ENCODE peak calls at places on chromosomes 16 and 17, in seven cellular contexts. S is K562, F is suprapubic skin, K is SK-N-SH, Z is transverse colon, J is stomach, N is ovary. P is an unnamed sample.

GRCh38 chr16:83952940-83953795 is at the start of gene OSGIN1:
- DNase-seq in N (peak), J (peak), F (peak), K (peak), S (peak), Z (peak), P (peak)

GRCh38 chr17:16459850-16460550 is 32.0 kb downstream of the LRRC75A start:
- DNase-seq in F (no peak), K (no peak), Z (no peak), S (no peak), N (no peak), J (no peak), P (no peak)

GRCh38 chr16:88334517-88335149 is 48.1 kb upstream of the ZNF469 start:
- DNase-seq in J (no peak), Z (no peak), K (no peak), N (no peak), F (no peak), S (no peak), P (no peak)

GRCh38 chr16:54816471-54816870 is 114.2 kb upstream of the IRX5 start:
- DNase-seq in F (no peak), J (no peak), Z (no peak), K (no peak), S (no peak), N (no peak), P (no peak)

GRCh38 chr17:72185571-72185970 is 64.8 kb downstream of the SOX9 start:
- DNase-seq in K (no peak), N (no peak), Z (no peak), S (no peak), F (no peak), J (no peak), P (no peak)

GRCh38 chr17:8746501-8747236 is 2.0 kb upstream of the CCDC42 start:
- DNase-seq in S (no peak), J (no peak), K (peak), Z (no peak), F (no peak), N (no peak), P (no peak)

GRCh38 chr17:81939218-81939617 is 2.1 kb upstream of the PYCR1 start:
- DNase-seq in S (no peak), K (no peak), J (no peak), Z (no peak), F (no peak), N (no peak), P (no peak)

GRCh38 chr17:31550389-31551056 is 159.0 kb downstream of the RAB11FIP4 start:
- DNase-seq in S (no peak), N (no peak), K (no peak), F (no peak), Z (no peak), J (no peak), P (no peak)

GRCh38 chr17:38709864-38710602 is 5.0 kb downstream of the MLLT6 start:
- DNase-seq in N (no peak), K (no peak), S (no peak), Z (no peak), F (no peak), J (no peak), P (no peak)

GRCh38 chr17:52536466-52536865 is 378.0 kb upstream of the CA10 start:
- DNase-seq in Z (no peak), N (no peak), J (no peak), K (no peak), S (no peak), F (no peak), P (peak)

GRCh38 chr16:9225527-9226316 is 134.3 kb downstream of the HAPSTR1 start:
- DNase-seq in N (no peak), S (peak), J (no peak), F (no peak), K (peak), Z (no peak), P (peak)

GRCh38 chr16:46908540-46909372 is 24.6 kb downstream of the GPT2 start:
- DNase-seq in K (peak), Z (peak), F (no peak), S (peak), N (peak), J (peak), P (no peak)

GRCh38 chr17:2542456-2542855 is 30.8 kb upstream of the METTL16 start:
- DNase-seq in J (no peak), K (no peak), Z (no peak), N (no peak), S (no peak), F (no peak), P (no peak)

GRCh38 chr17:80832266-80832676 is 159.4 kb upstream of the CHMP6 start:
- DNase-seq in J (no peak), F (no peak), S (peak), N (peak), K (peak), Z (peak), P (peak)

GRCh38 chr16:51665599-51665998 is 514.5 kb upstream of the SALL1 start:
- DNase-seq in F (no peak), S (no peak), K (no peak), J (no peak), N (no peak), Z (no peak), P (no peak)

GRCh38 chr16:47965439-47965838 is 190.4 kb downstream of the ABCC12 start:
- DNase-seq in J (no peak), N (no peak), K (no peak), Z (no peak), F (no peak), S (no peak), P (no peak)

GRCh38 chr17:62965149-62965648 is 836 bp upstream of the TANC2 start:
- DNase-seq in J (no peak), S (no peak), N (no peak), K (no peak), F (no peak), Z (no peak), P (no peak)

GRCh38 chr16:56793504-56793903 is 63.6 kb downstream of the NUP93 start:
- DNase-seq in F (no peak), S (no peak), J (no peak), Z (no peak), N (no peak), K (no peak), P (no peak)

GRCh38 chr16:79698341-79698753 is 97.8 kb upstream of the MAF start:
- DNase-seq in Z (no peak), N (peak), S (no peak), J (no peak), K (no peak), F (no peak), P (peak)

GRCh38 chr16:86573215-86573614 is 5.1 kb upstream of the FOXL1 start:
- DNase-seq in Z (no peak), J (no peak), S (no peak), F (peak), N (no peak), K (no peak), P (no peak)

GRCh38 chr17:7893226-7893880 is 4.8 kb downstream of the CHD3 start:
- DNase-seq in N (no peak), J (no peak), Z (no peak), S (no peak), K (no peak), F (no peak), P (no peak)

GRCh38 chr17:67082110-67082509 is 37.8 kb downstream of the CACNG1 start:
- DNase-seq in J (no peak), K (no peak), Z (no peak), S (no peak), N (no peak), F (no peak), P (no peak)

GRCh38 chr16:3857189-3858013 is 23.1 kb downstream of the CREBBP start:
- DNase-seq in Z (peak), S (no peak), N (no peak), J (no peak), K (no peak), F (no peak), P (peak)

GRCh38 chr16:89828199-89828869 is at the start of gene SPIRE2:
- DNase-seq in J (peak), N (peak), S (peak), F (no peak), Z (peak), K (peak), P (peak)

GRCh38 chr17:64063766-64064224 is 43.4 kb upstream of the ICAM2 start:
- DNase-seq in K (peak), F (no peak), J (peak), N (peak), S (peak), Z (peak), P (peak)

GRCh38 chr17:81529437-81529803 is 1.2 kb downstream of the FSCN2 start:
- DNase-seq in K (no peak), J (no peak), N (no peak), F (no peak), Z (no peak), S (no peak), P (no peak)

GRCh38 chr16:48561960-48562393 is 48.0 kb downstream of the N4BP1 start:
- DNase-seq in J (no peak), N (no peak), Z (no peak), K (no peak), F (no peak), S (no peak), P (no peak)

GRCh38 chr17:76014100-76014924 is 12.8 kb downstream of the EVPL start:
- DNase-seq in F (no peak), N (peak), K (peak), S (peak), J (peak), Z (peak), P (peak)

GRCh38 chr17:79800325-79801155 is 3.7 kb upstream of the CBX8 start:
- DNase-seq in K (peak), S (no peak), F (no peak), N (no peak), J (no peak), Z (peak), P (no peak)

GRCh38 chr17:45293413-45294211 is 23.2 kb downstream of the MAP3K14 start:
- DNase-seq in F (peak), J (peak), Z (peak), K (no peak), S (peak), N (peak), P (peak)

GRCh38 chr16:69325784-69326171 is 4.6 kb downstream of the PDF start:
- DNase-seq in Z (no peak), S (no peak), K (no peak), F (no peak), J (no peak), N (no peak), P (no peak)

DNA sequence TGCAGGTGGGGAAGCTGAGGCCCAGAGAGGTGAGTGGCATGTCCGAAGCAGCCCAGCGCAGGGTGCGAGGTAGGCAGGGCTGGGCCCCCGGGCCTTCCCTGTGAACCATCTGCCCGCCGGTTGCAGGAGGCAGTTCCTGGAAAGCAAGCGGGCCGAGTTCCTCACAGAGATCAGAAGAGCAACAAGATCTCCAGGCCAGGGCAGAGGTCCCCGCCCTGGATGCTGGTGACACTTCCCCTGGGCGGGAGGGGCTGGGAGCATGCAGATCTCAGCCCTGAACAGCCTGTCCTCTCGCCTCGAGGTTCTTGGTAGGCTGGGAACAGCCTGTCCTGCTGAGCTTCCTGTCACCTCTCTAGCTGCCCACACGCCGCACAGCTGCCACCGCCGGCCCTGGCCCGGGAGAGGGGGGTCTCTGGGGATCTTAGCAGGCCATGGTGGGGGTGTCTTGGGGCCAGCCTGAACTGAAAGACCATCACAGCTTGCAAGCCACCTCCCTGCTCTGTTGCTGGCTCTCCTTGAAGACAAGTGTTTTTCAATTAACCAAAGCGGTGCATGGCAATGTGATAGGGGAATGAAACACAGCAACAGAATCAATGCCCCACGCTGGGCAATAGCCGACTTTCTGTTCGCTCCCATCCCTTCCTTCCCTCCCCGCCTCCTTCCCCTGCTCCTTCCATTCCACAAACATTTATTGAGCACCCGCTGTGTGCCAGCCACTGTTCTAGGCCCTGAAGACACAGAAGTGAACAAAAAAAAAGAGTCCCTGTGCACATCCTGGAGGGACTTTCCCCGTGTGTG is 31.7 kb downstream of the SOCS1 start:
- DNase-seq in S (peak), J (peak), F (peak), N (no peak), K (no peak), Z (peak), P (peak)
- TF ChIP-seq EP300 in S (no peak), J (peak), F (no peak), N (no peak), K (no peak), Z (peak), P (peak)

GRCh38 chr17:6657633-6658287 is 6.2 kb downstream of the C17orf100 start:
- DNase-seq in F (no peak), K (no peak), N (no peak), S (no peak), J (no peak), Z (no peak), P (no peak)

GRCh38 chr17:6654816-6655731 is 3.5 kb downstream of the C17orf100 start:
- DNase-seq in Z (peak), S (no peak), J (peak), K (no peak), N (no peak), F (no peak), P (no peak)

GRCh38 chr17:6648181-6648580 is 3.2 kb downstream of the MED31 start:
- DNase-seq in J (no peak), Z (no peak), S (peak), N (no peak), K (no peak), F (no peak), P (no peak)

DNA sequence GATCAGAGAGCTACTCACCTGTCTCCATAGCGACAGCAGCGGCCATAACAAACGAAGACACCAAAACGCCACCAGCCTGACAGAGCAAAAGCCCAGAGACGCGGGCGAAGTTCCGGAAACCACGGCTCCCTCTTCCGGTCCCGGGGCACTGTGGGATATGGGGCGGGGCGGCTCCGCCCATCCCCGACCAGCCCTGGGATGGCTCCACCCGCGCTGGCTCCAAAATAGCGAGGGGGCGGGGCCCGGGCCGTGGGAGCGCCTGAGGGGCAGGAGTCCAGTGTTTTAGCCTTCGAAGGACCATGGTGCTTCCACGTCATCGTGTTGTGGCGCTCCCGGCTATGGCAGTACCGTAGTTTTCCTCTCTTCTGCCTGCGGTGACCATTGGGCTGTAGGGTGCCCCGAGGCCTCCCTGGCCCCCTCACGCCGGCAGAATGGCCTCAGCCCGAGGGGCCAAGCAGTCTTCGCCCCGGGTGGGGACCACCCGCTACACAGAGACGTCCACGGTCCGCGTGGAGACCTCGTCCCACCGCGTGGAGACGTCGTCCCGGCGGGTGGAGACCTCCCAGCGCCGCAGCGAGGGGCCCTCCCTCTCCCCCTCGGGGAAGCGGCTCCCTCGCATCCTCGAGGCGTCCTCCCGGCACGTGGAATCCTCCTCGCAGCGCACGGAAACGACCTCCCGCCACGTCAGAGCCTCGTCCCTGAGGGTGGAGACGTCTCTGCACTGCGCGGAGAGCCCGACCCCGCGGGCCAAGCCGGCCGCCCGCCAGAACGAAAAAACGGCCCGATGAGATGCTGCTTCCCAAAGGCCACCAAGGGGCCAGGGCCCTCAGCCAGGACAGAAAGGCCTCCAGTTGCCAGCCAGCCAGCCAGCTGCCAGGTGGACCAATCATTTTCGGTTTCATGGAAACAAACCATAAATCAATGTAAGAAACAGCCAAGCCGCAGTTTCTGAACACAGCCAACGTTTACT is at the start of the genes C17orf100 and MED31:
- DNase-seq in J (peak), K (peak), Z (peak), S (peak), F (peak), N (peak), P (peak)
- TF ChIP-seq EP300 in J (no peak), K (no peak), Z (no peak), S (no peak), F (peak), N (no peak), P (no peak)

DNA sequence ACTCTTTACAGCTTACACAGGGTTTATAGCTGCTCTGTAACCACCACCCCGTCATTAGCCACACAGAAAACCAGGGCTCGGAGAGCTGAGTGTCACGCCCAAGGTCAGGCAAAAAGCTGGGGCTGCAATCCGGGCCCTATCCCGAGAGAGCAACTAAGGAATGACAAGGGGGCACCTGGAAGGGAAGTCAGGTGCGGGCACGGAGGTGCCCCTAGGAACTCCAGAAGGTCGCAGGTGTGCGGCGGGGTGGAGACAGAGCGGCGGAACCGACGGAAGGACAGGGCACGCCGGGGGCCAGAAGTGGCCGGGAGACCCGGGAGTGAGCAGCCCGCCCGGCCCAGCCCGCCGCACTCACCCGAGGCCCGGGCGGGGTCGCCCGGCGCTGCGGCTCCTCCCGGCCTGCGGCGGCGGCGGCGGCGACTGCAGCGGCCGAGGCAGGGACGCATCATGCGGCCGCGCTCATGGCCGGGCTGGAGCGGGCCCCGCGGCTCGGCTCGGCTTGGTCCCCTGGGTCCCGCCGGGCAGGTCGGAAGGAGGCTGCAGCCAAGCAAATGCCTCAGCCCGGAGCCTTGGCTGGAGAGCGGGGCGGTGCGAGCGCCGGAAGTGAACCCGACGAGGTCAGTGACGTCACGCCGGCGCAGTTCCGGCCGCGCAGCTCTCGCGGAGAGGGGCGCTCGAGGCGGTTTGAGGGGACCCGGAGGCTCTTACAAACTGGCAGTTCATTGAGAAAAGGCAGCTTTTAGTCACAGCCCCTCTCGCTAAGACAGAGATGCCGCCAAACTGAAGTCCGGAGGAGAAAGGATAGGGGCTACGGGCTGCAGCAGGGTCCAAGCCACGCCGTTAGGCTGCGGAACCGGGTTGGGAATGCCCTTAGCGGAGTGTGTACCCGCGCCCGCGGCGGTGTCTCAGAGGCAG is at the start of gene ZDHHC7:
- DNase-seq in F (peak), Z (peak), N (peak), J (peak), S (peak), K (peak), P (peak)
- TF ChIP-seq EP300 in F (peak), Z (no peak), N (no peak), J (no peak), S (peak), K (no peak), P (peak)

GRCh38 chr16:49795513-49795912 is 60.4 kb downstream of the ZNF423 start:
- DNase-seq in J (no peak), F (no peak), Z (no peak), S (no peak), N (no peak), K (no peak), P (no peak)

GRCh38 chr16:49799172-49799571 is 56.7 kb downstream of the ZNF423 start:
- DNase-seq in K (no peak), F (no peak), S (no peak), N (no peak), J (no peak), Z (no peak), P (no peak)

GRCh38 chr16:49800876-49801275 is 55.0 kb downstream of the ZNF423 start:
- DNase-seq in K (no peak), F (no peak), Z (no peak), J (no peak), S (no peak), N (no peak), P (no peak)

GRCh38 chr16:49801290-49801689 is 54.6 kb downstream of the ZNF423 start:
- DNase-seq in S (no peak), J (no peak), Z (no peak), N (no peak), F (no peak), K (no peak), P (no peak)

DNA sequence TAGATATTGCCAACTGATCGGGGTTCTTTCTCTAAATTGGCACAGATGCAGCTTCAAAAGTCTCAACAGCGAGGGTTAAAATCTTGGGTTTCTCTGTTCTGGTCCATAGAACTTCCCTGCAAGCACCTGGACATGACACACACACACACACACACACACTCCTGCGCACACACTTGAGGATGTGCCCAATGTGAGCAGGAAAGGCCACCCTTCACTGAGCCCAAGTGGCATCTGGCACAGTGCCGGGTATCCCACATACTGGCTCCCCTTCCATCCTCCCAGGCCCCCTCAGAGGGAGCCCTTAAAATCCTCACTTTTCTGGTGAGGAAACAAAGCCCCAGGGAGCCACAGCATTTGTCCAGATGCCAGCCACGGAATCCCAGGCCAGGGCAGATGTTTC is 55.5 kb downstream of the ZNF423 start:
- DNase-seq in F (no peak), Z (no peak), J (no peak), N (no peak), S (no peak), K (no peak), P (no peak)
- TF ChIP-seq EP300 in F (no peak), Z (no peak), J (no peak), N (no peak), S (no peak), K (no peak), P (no peak)